ENCODE peak calls at places on chromosomes 16 and 17, in five cellular contexts. One of them, this sample, is unnamed.

GRCh38 chr17:82351254-82351712 is 7.8 kb upstream of the TEX19 start:
- DNase-seq in fibroblast of lung: no peak
- DNase-seq in body of pancreas: no peak
- DNase-seq in MM.1S: peak; percentile 98
- DNase-seq in cardiac muscle cell: no peak
- DNase-seq in this sample: no peak

GRCh38 chr16:27127293-27127692 is 60.6 kb downstream of the C16orf82 start:
- DNase-seq in fibroblast of lung: peak; percentile 16
- DNase-seq in cardiac muscle cell: no peak
- DNase-seq in MM.1S: no peak
- DNase-seq in body of pancreas: no peak
- DNase-seq in this sample: no peak

GRCh38 chr17:56867948-56868376 is 34.0 kb downstream of the DGKE start:
- DNase-seq in fibroblast of lung: no peak
- DNase-seq in body of pancreas: no peak
- DNase-seq in MM.1S: no peak
- DNase-seq in cardiac muscle cell: peak; percentile 56
- DNase-seq in this sample: no peak

GRCh38 chr17:83186751-83187421 is 107.5 kb downstream of the METRNL start:
- DNase-seq in cardiac muscle cell: no peak
- DNase-seq in body of pancreas: peak; percentile 1
- DNase-seq in fibroblast of lung: no peak
- DNase-seq in MM.1S: no peak
- DNase-seq in this sample: no peak

GRCh38 chr17:35555695-35556094 is 4.9 kb downstream of the SLFN14 start:
- DNase-seq in fibroblast of lung: no peak
- DNase-seq in cardiac muscle cell: no peak
- DNase-seq in body of pancreas: no peak
- DNase-seq in MM.1S: no peak
- DNase-seq in this sample: no peak

GRCh38 chr16:1793578-1794220 is at the start of gene IGFALS:
- DNase-seq in MM.1S: no peak
- DNase-seq in body of pancreas: peak; percentile 55
- DNase-seq in cardiac muscle cell: no peak
- DNase-seq in fibroblast of lung: no peak
- DNase-seq in this sample: no peak

GRCh38 chr17:78665385-78665951 is 88.3 kb upstream of the DNAH17 start:
- DNase-seq in MM.1S: no peak
- DNase-seq in body of pancreas: no peak
- DNase-seq in fibroblast of lung: no peak
- DNase-seq in cardiac muscle cell: no peak
- DNase-seq in this sample: no peak

GRCh38 chr17:39123627-39124026 is 27.8 kb downstream of the PLXDC1 start:
- DNase-seq in fibroblast of lung: no peak
- DNase-seq in cardiac muscle cell: no peak
- DNase-seq in body of pancreas: no peak
- DNase-seq in MM.1S: no peak
- DNase-seq in this sample: no peak

GRCh38 chr17:77141846-77142449 is 1.2 kb downstream of the SEC14L1 start:
- DNase-seq in MM.1S: no peak
- DNase-seq in fibroblast of lung: no peak
- DNase-seq in body of pancreas: no peak
- DNase-seq in cardiac muscle cell: no peak
- DNase-seq in this sample: no peak

GRCh38 chr17:77145209-77145608 is 4.4 kb downstream of the SEC14L1 start:
- DNase-seq in body of pancreas: no peak
- DNase-seq in cardiac muscle cell: no peak
- DNase-seq in MM.1S: peak; percentile 80
- DNase-seq in fibroblast of lung: no peak
- DNase-seq in this sample: no peak

GRCh38 chr17:77142689-77143088 is 1.9 kb downstream of the SEC14L1 start:
- DNase-seq in MM.1S: peak; percentile 37
- DNase-seq in cardiac muscle cell: no peak
- DNase-seq in body of pancreas: no peak
- DNase-seq in fibroblast of lung: no peak
- DNase-seq in this sample: no peak

GRCh38 chr17:77144227-77144626 is 3.5 kb downstream of the SEC14L1 start:
- DNase-seq in cardiac muscle cell: no peak
- DNase-seq in body of pancreas: no peak
- DNase-seq in MM.1S: peak; percentile 90
- DNase-seq in fibroblast of lung: no peak
- DNase-seq in this sample: no peak

GRCh38 chr17:77143306-77143705 is 2.5 kb downstream of the SEC14L1 start:
- DNase-seq in MM.1S: peak; percentile 41
- DNase-seq in body of pancreas: no peak
- DNase-seq in fibroblast of lung: no peak
- DNase-seq in cardiac muscle cell: no peak
- DNase-seq in this sample: no peak
- H3K4me3 ChIP-seq in MM.1S: peak overlapping the region; percentile 98
- H3K4me3 ChIP-seq in body of pancreas: no peak overlapping the region
- H3K4me3 ChIP-seq in fibroblast of lung: no peak overlapping the region
- H3K4me3 ChIP-seq in cardiac muscle cell: no peak overlapping the region
- H3K4me3 ChIP-seq in this sample: no peak overlapping the region

GRCh38 chr17:10198509-10199249 is at the start of gene GAS7:
- DNase-seq in MM.1S: no peak
- DNase-seq in cardiac muscle cell: peak; percentile 56
- DNase-seq in fibroblast of lung: no peak
- DNase-seq in body of pancreas: no peak
- DNase-seq in this sample: peak; percentile 97

GRCh38 chr17:10197362-10197720 is 1.1 kb downstream of the GAS7 start:
- DNase-seq in cardiac muscle cell: no peak
- DNase-seq in body of pancreas: no peak
- DNase-seq in fibroblast of lung: no peak
- DNase-seq in MM.1S: no peak
- DNase-seq in this sample: no peak

GRCh38 chr17:10197721-10198508 is 491 bp downstream of the GAS7 start:
- DNase-seq in body of pancreas: no peak
- DNase-seq in MM.1S: no peak
- DNase-seq in cardiac muscle cell: no peak
- DNase-seq in fibroblast of lung: no peak
- DNase-seq in this sample: no peak

GRCh38 chr17:10196384-10196783 is 2.0 kb downstream of the GAS7 start:
- DNase-seq in cardiac muscle cell: no peak
- DNase-seq in body of pancreas: no peak
- DNase-seq in fibroblast of lung: no peak
- DNase-seq in MM.1S: no peak
- DNase-seq in this sample: no peak

GRCh38 chr17:10196936-10197335 is 1.5 kb downstream of the GAS7 start:
- DNase-seq in body of pancreas: no peak
- DNase-seq in fibroblast of lung: no peak
- DNase-seq in MM.1S: no peak
- DNase-seq in cardiac muscle cell: no peak
- DNase-seq in this sample: no peak
- H3K4me3 ChIP-seq in body of pancreas: no peak overlapping the region
- H3K4me3 ChIP-seq in fibroblast of lung: no peak overlapping the region
- H3K4me3 ChIP-seq in MM.1S: no peak overlapping the region
- H3K4me3 ChIP-seq in cardiac muscle cell: no peak overlapping the region
- H3K4me3 ChIP-seq in this sample: peak overlapping the region; percentile 80

DNA sequence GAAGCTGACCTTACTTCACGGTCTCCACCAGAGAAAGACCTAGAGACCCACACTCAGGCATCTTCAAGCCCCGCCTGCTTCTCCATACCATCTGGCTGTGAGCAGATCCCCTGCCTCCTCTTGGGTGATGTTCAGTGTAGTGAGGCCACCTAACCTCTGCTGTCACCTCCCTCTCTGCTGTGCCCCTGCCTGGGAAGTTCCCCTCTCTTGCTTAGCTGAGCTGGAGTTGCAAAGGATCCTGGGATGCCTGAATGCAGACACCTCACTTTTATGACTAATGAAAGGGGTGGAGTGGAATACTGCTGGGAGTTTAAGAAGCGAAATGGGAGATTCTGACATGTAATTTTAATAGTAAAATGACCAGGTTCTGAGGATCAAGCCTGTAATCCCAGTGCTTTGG is 5.8 kb downstream of the IRX3 start:
- DNase-seq in fibroblast of lung: no peak
- DNase-seq in MM.1S: no peak
- DNase-seq in body of pancreas: no peak
- DNase-seq in cardiac muscle cell: peak; percentile 21
- DNase-seq in this sample: no peak
- H3K4me3 ChIP-seq in fibroblast of lung: no peak overlapping the region
- H3K4me3 ChIP-seq in MM.1S: no peak overlapping the region
- H3K4me3 ChIP-seq in body of pancreas: no peak overlapping the region
- H3K4me3 ChIP-seq in cardiac muscle cell: no peak overlapping the region
- H3K4me3 ChIP-seq in this sample: no peak overlapping the region

GRCh38 chr17:2174471-2175293 is 119.8 kb downstream of the HIC1 start:
- DNase-seq in cardiac muscle cell: peak; percentile 98
- DNase-seq in MM.1S: no peak
- DNase-seq in fibroblast of lung: peak; percentile 100
- DNase-seq in body of pancreas: peak; percentile 38
- DNase-seq in this sample: no peak
- H3K4me3 ChIP-seq in cardiac muscle cell: no peak overlapping the region
- H3K4me3 ChIP-seq in MM.1S: no peak overlapping the region
- H3K4me3 ChIP-seq in fibroblast of lung: no peak overlapping the region
- H3K4me3 ChIP-seq in body of pancreas: no peak overlapping the region
- H3K4me3 ChIP-seq in this sample: no peak overlapping the region

DNA sequence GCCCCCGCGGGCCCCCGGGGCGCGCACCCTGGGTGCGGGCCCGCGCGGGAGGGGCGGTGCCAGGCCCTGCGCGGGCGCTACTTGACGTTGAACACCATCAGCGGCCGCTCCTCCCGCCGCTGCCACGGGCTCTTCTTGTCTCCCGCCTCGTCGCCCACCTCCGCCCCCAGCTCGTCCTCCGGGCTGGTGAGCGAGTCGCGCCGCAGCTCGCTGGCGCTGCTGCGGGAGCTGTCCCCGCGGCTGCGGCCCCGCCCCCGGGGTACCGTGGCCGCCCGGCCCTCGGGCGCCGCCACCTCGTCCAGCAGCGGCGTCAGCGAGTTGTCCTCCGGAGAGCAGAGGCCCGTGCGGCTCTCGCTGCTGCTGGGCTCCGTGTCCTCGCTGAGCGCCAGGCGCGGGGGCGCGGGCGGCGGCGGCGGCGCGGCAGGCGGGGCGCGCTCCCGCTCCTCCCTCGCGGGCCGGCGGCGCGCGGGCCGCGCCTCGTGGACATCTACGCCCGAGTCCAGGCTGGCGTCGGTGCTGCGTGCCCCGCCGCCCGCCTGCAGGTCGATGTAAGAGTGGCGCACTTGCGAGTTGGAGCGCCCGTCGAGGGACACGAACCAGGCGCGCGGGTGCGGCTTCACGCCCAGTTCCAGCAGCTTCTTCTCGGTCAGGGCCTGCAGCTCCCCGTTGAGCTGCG is 8.7 kb downstream of the GRN start:
- DNase-seq in fibroblast of lung: no peak
- DNase-seq in MM.1S: no peak
- DNase-seq in cardiac muscle cell: peak; percentile 26
- DNase-seq in body of pancreas: peak; percentile 22
- DNase-seq in this sample: no peak
- H3K4me3 ChIP-seq in fibroblast of lung: no peak overlapping the region
- H3K4me3 ChIP-seq in MM.1S: no peak overlapping the region
- H3K4me3 ChIP-seq in cardiac muscle cell: peak overlapping the region; percentile 21
- H3K4me3 ChIP-seq in body of pancreas: no peak overlapping the region
- H3K4me3 ChIP-seq in this sample: no peak overlapping the region

GRCh38 chr17:80475949-80476876 is at the start of gene NPTX1:
- DNase-seq in body of pancreas: no peak
- DNase-seq in MM.1S: no peak
- DNase-seq in cardiac muscle cell: peak; percentile 15
- DNase-seq in fibroblast of lung: no peak
- DNase-seq in this sample: no peak
- H3K4me3 ChIP-seq in body of pancreas: no peak within 1 kb of the TSS
- H3K4me3 ChIP-seq in MM.1S: no peak within 1 kb of the TSS
- H3K4me3 ChIP-seq in cardiac muscle cell: peak within 1 kb of the TSS; percentile 20
- H3K4me3 ChIP-seq in fibroblast of lung: peak within 1 kb of the TSS; percentile 52
- H3K4me3 ChIP-seq in this sample: no peak within 1 kb of the TSS

DNA sequence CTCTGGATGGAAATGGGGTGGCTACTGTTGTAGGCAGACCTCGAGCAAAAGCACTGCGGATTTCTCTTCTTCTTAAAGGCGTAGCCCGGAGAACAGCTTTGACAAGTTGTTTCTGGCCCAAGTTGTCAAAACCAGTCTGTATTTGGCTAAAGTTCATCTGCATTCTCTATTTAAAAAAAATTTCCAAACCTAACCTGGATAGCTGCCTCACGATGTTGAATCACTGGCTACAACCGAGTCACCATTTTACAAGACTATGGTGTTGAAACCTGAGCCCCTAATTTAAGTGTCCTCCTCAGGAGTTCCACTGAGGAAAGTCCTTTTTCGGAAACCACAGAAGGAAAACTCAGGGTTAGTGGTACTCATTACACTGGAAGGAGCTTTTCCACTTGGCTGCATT is 1.5 kb downstream of the SLC16A6 start:
- DNase-seq in cardiac muscle cell: no peak
- DNase-seq in body of pancreas: no peak
- DNase-seq in MM.1S: no peak
- DNase-seq in fibroblast of lung: no peak
- DNase-seq in this sample: no peak
- H3K4me3 ChIP-seq in cardiac muscle cell: no peak overlapping the region
- H3K4me3 ChIP-seq in body of pancreas: no peak overlapping the region
- H3K4me3 ChIP-seq in MM.1S: no peak overlapping the region
- H3K4me3 ChIP-seq in fibroblast of lung: peak overlapping the region; percentile 68
- H3K4me3 ChIP-seq in this sample: no peak overlapping the region

GRCh38 chr16:89841275-89841674 is 13.0 kb downstream of the SPIRE2 start:
- DNase-seq in cardiac muscle cell: no peak
- DNase-seq in MM.1S: no peak
- DNase-seq in fibroblast of lung: no peak
- DNase-seq in body of pancreas: no peak
- DNase-seq in this sample: peak; percentile 55

GRCh38 chr16:89831810-89832328 is 3.6 kb downstream of the SPIRE2 start:
- DNase-seq in cardiac muscle cell: no peak
- DNase-seq in fibroblast of lung: no peak
- DNase-seq in body of pancreas: no peak
- DNase-seq in MM.1S: no peak
- DNase-seq in this sample: no peak

GRCh38 chr16:89842471-89843408 is 14.5 kb downstream of the SPIRE2 start:
- DNase-seq in body of pancreas: no peak
- DNase-seq in MM.1S: no peak
- DNase-seq in fibroblast of lung: no peak
- DNase-seq in cardiac muscle cell: peak; percentile 27
- DNase-seq in this sample: no peak

DNA sequence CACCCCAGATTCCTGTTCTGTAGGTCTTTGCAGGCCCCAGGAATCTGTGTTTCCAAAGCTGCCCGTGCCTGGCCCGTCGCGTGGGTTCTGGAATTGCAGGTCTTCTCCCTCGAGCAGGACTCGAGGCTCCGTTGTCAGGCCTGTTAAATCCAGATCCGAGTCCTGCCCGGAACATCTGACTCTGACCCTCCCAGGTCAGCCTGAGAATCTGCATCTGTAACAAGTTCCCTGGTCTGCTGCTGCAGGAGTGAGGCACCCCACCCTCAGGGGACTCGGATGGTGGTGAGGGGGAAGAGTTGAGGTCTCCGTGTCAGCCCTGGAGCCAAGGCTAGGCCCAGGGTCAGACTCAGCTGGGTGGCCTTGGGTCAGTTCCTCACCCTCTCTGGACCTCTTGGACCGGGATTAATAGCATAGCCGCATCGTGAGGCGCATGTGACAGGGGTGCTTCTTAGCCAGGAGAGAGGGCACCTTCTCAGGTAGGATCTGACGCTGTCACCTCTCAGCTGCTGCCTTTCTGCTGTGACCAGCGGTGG is 8.8 kb downstream of the SPIRE2 start:
- DNase-seq in body of pancreas: no peak
- DNase-seq in MM.1S: no peak
- DNase-seq in fibroblast of lung: no peak
- DNase-seq in cardiac muscle cell: no peak
- DNase-seq in this sample: no peak
- H3K4me3 ChIP-seq in body of pancreas: no peak overlapping the region
- H3K4me3 ChIP-seq in MM.1S: no peak overlapping the region
- H3K4me3 ChIP-seq in fibroblast of lung: no peak overlapping the region
- H3K4me3 ChIP-seq in cardiac muscle cell: no peak overlapping the region
- H3K4me3 ChIP-seq in this sample: no peak overlapping the region

This sample was measured in Jurkat, Clone E6-1.